ENCODE peak calls at places on chromosomes 3 and 15, in eight cellular contexts. V, U, S, A, Q, C, W and J are unnamed samples.

GRCh38 chr15:33278816-33279612 is 31.8 kb upstream of the RYR3 start:
- DNase-seq in A (no peak), V (no peak), W (peak; percentile 76), Q (peak; percentile 13), S (peak; percentile 84), U (peak; percentile 42), C (peak; percentile 90), J (peak; percentile 22)

GRCh38 chr3:108292905-108293328 is 3.4 kb upstream of the HHLA2 start:
- DNase-seq in S (no peak), C (no peak), V (no peak), A (no peak), W (no peak), U (no peak), Q (no peak), J (no peak)

GRCh38 chr3:172617013-172617706 is 93.7 kb downstream of the NCEH1 start:
- DNase-seq in C (no peak), Q (no peak), W (no peak), A (no peak), V (no peak), U (no peak), S (no peak), J (peak; percentile 37)

GRCh38 chr15:45333550-45333949 is 44.8 kb downstream of the GATM start:
- DNase-seq in W (no peak), C (peak; percentile 50), S (no peak), A (no peak), V (no peak), U (peak; percentile 67), Q (no peak), J (no peak)

GRCh38 chr3:46593274-46593862 is 19.0 kb upstream of the FAM240A start:
- DNase-seq in V (no peak), Q (no peak), W (no peak), U (peak; percentile 1), A (no peak), C (no peak), S (no peak), J (no peak)

GRCh38 chr3:29525254-29525881 is 244.5 kb downstream of the RBMS3 start:
- DNase-seq in C (peak; percentile 59), U (no peak), A (no peak), S (no peak), W (peak; percentile 98), Q (no peak), V (no peak), J (no peak)

GRCh38 chr3:141845407-141846049 is 30.9 kb upstream of the ATP1B3 start:
- DNase-seq in Q (no peak), A (peak; percentile 45), W (no peak), V (no peak), U (no peak), S (no peak), C (no peak), J (peak; percentile 67)

GRCh38 chr3:127222664-127223063 is 29.7 kb downstream of the PRR23E start:
- DNase-seq in V (no peak), U (no peak), C (no peak), Q (no peak), A (no peak), S (no peak), W (no peak), J (no peak)

GRCh38 chr3:186915808-186916796 is 14.2 kb upstream of the ST6GAL1 start:
- DNase-seq in V (no peak), W (no peak), S (no peak), U (no peak), Q (no peak), C (no peak), A (no peak), J (peak; percentile 76)

GRCh38 chr3:183253364-183253960 is 409 bp downstream of the B3GNT5 start:
- DNase-seq in W (peak; percentile 75), C (peak; percentile 89), S (no peak), U (peak; percentile 61), V (no peak), Q (no peak), A (no peak), J (peak; percentile 62)

GRCh38 chr3:33377931-33378330 is 62.3 kb downstream of the UBP1 start:
- DNase-seq in W (peak; percentile 42), S (peak; percentile 3), A (no peak), U (no peak), C (peak; percentile 85), Q (no peak), V (no peak), J (no peak)

GRCh38 chr3:143081844-143082778 is 37.5 kb upstream of the CHST2 start:
- DNase-seq in S (no peak), W (no peak), C (no peak), Q (no peak), V (no peak), U (no peak), A (peak; percentile 69), J (no peak)

GRCh38 chr3:51681453-51681852 is 10.4 kb downstream of the TEX264 start:
- DNase-seq in S (no peak), Q (no peak), A (no peak), V (no peak), U (no peak), W (peak; percentile 42), C (peak; percentile 58), J (no peak)

GRCh38 chr3:136937886-136938285 is 19.9 kb upstream of the IL20RB start:
- DNase-seq in S (no peak), W (no peak), U (no peak), V (no peak), A (no peak), C (peak; percentile 44), Q (no peak), J (no peak)

GRCh38 chr3:131903988-131904415 is 130.8 kb downstream of the CPNE4 start:
- DNase-seq in A (no peak), Q (no peak), S (peak; percentile 54), C (peak; percentile 97), V (no peak), U (no peak), W (peak; percentile 93), J (no peak)

GRCh38 chr3:117955196-117955595 is 1079.5 kb downstream of the IGSF11 start:
- DNase-seq in U (no peak), Q (no peak), C (peak; percentile 2), V (no peak), W (peak; percentile 23), A (no peak), S (no peak), J (no peak)

GRCh38 chr3:47261301-47261700 is 21.3 kb downstream of the KIF9 start:
- DNase-seq in S (no peak), W (peak; percentile 12), C (peak; percentile 79), U (no peak), Q (no peak), V (no peak), A (no peak), J (no peak)

GRCh38 chr3:197424674-197425484 is 126.5 kb upstream of the DLG1 start:
- DNase-seq in U (no peak), A (no peak), W (no peak), Q (no peak), V (no peak), C (no peak), S (no peak), J (no peak)

GRCh38 chr3:167559922-167560321 is 86.1 kb upstream of the SERPINI2 start:
- DNase-seq in A (peak; percentile 23), Q (no peak), W (no peak), U (peak; percentile 21), V (no peak), C (no peak), S (no peak), J (no peak)

GRCh38 chr3:48897401-48898376 is 993 bp downstream of the SLC25A20 start:
- DNase-seq in A (no peak), Q (no peak), W (peak; percentile 40), S (no peak), U (peak; percentile 20), C (peak; percentile 30), V (no peak), J (peak; percentile 37)

GRCh38 chr3:69821133-69821532 is 81.9 kb downstream of the MITF start:
- DNase-seq in U (no peak), S (no peak), A (no peak), Q (no peak), C (no peak), W (no peak), V (no peak), J (no peak)

GRCh38 chr15:62758126-62758951 is 284.2 kb upstream of the TPM1 start:
- DNase-seq in Q (no peak), C (peak; percentile 86), W (peak; percentile 89), V (no peak), U (no peak), A (no peak), S (peak; percentile 37), J (no peak)

GRCh38 chr3:11784962-11785361 is 61.7 kb downstream of the TAMM41 start:
- DNase-seq in S (no peak), C (no peak), Q (no peak), A (peak; percentile 58), W (no peak), V (no peak), U (peak; percentile 8), J (no peak)

GRCh38 chr3:24129549-24129948 is 184.5 kb downstream of the NR1D2 start:
- DNase-seq in S (no peak), W (no peak), A (no peak), C (no peak), Q (no peak), V (no peak), U (no peak), J (no peak)

GRCh38 chr3:66816110-66816761 is 181.9 kb upstream of the KBTBD8 start:
- DNase-seq in S (peak; percentile 39), W (peak; percentile 54), V (no peak), Q (peak; percentile 65), A (peak; percentile 49), U (peak; percentile 54), C (peak; percentile 73), J (peak; percentile 53)

GRCh38 chr3:117439812-117440211 is 730.2 kb downstream of the TUSC7 start:
- DNase-seq in V (no peak), W (peak; percentile 18), A (peak; percentile 3), U (peak; percentile 34), Q (no peak), C (peak; percentile 64), S (no peak), J (no peak)

GRCh38 chr15:41106947-41107346 is 9.1 kb downstream of the INO80 start:
- DNase-seq in Q (no peak), C (no peak), S (no peak), V (no peak), W (no peak), U (no peak), A (no peak), J (no peak)

GRCh38 chr3:108605028-108605427 is 15.5 kb downstream of the DZIP3 start:
- DNase-seq in W (no peak), S (no peak), Q (no peak), V (no peak), A (no peak), C (no peak), U (no peak), J (no peak)